ENCODE peak calls at places on chromosomes 1 and 21, in ten cellular contexts. V is OCI-LY7, D is choroid plexus epithelial cell, A is pancreas, N is neural crest cell, Z is cardiac muscle cell, Q is foreskin fibroblast, B is brain microvascular endothelial cell, L is Panc1, Y is heart right ventricle. J is an unnamed sample.

GRCh38 chr1:149848811-149849210 is 50.6 kb upstream of the BOLA1 start:
- DNase-seq in D (no peak), L (no peak), N (peak; percentile 0), Y (peak; percentile 0), B (no peak), V (peak; percentile 55), Q (no peak), Z (no peak), A (no peak), J (no peak)

GRCh38 chr1:42931108-42931539 is 27.5 kb downstream of the SLC2A1 start:
- DNase-seq in B (no peak), Q (no peak), L (no peak), A (no peak), N (no peak), D (peak; percentile 66), Z (peak; percentile 48), V (peak; percentile 64), Y (no peak), J (no peak)

GRCh38 chr21:34360488-34361241 is 3.1 kb upstream of the KCNE2 start:
- DNase-seq in B (no peak), A (no peak), N (no peak), Y (no peak), V (peak; percentile 50), L (no peak), Q (no peak), Z (no peak), D (no peak), J (no peak)

GRCh38 chr1:2003564-2004131 is at the start of gene CFAP74:
- DNase-seq in Q (no peak), D (peak; percentile 60), N (peak; percentile 85), V (no peak), L (no peak), Y (peak; percentile 30), A (no peak), B (peak; percentile 17), Z (peak; percentile 83), J (peak; percentile 53)

GRCh38 chr1:161981735-161982525 is 41.7 kb downstream of the OLFML2B start:
- DNase-seq in Y (no peak), D (no peak), Q (no peak), Z (no peak), N (no peak), V (no peak), A (no peak), L (no peak), B (no peak), J (no peak)

GRCh38 chr21:18913914-18914313 is 510.3 kb upstream of the TMPRSS15 start:
- DNase-seq in L (no peak), Y (no peak), B (no peak), A (no peak), V (no peak), N (no peak), D (no peak), Z (no peak), Q (no peak), J (no peak)

GRCh38 chr1:25889470-25889869 is 14.0 kb upstream of the PAQR7 start:
- DNase-seq in N (no peak), B (peak; percentile 4), L (no peak), V (no peak), A (no peak), Q (no peak), Y (no peak), Z (no peak), D (peak; percentile 61), J (no peak)

GRCh38 chr1:162562452-162562828 is 918 bp downstream of the UAP1 start:
- DNase-seq in D (peak; percentile 66), Z (peak; percentile 72), N (no peak), Y (no peak), A (no peak), Q (peak; percentile 58), L (peak; percentile 62), B (no peak), V (no peak), J (no peak)

GRCh38 chr1:19606817-19607706 is 37.0 kb upstream of the NBL1 start:
- DNase-seq in V (no peak), Q (no peak), Y (no peak), D (no peak), Z (no peak), L (no peak), N (no peak), B (no peak), A (no peak), J (no peak)

GRCh38 chr1:204612326-204612725 is 73.2 kb downstream of the LRRN2 start:
- DNase-seq in Y (no peak), Q (no peak), L (no peak), A (no peak), D (no peak), Z (no peak), B (no peak), V (no peak), N (no peak), J (no peak)

GRCh38 chr1:184504695-184505338 is 118.0 kb downstream of the C1orf21 start:
- DNase-seq in Q (no peak), Y (no peak), V (no peak), A (no peak), L (no peak), D (no peak), B (no peak), N (no peak), Z (no peak), J (no peak)

GRCh38 chr1:17831619-17832018 is 76.5 kb downstream of the ACTL8 start:
- DNase-seq in V (peak; percentile 20), B (peak; percentile 48), Q (peak; percentile 17), A (no peak), N (peak; percentile 50), L (no peak), Y (peak; percentile 33), Z (peak; percentile 78), D (peak; percentile 74), J (peak; percentile 31)

GRCh38 chr1:192889082-192889481 is 80.2 kb downstream of the RGS2 start:
- DNase-seq in D (no peak), V (no peak), Q (no peak), N (no peak), L (no peak), Y (no peak), A (no peak), Z (no peak), B (no peak), J (no peak)

GRCh38 chr1:108050134-108050533 is 85.2 kb upstream of the VAV3 start:
- DNase-seq in A (no peak), L (no peak), N (no peak), V (no peak), Z (no peak), B (no peak), Y (peak; percentile 14), D (no peak), Q (no peak), J (no peak)

DNA sequence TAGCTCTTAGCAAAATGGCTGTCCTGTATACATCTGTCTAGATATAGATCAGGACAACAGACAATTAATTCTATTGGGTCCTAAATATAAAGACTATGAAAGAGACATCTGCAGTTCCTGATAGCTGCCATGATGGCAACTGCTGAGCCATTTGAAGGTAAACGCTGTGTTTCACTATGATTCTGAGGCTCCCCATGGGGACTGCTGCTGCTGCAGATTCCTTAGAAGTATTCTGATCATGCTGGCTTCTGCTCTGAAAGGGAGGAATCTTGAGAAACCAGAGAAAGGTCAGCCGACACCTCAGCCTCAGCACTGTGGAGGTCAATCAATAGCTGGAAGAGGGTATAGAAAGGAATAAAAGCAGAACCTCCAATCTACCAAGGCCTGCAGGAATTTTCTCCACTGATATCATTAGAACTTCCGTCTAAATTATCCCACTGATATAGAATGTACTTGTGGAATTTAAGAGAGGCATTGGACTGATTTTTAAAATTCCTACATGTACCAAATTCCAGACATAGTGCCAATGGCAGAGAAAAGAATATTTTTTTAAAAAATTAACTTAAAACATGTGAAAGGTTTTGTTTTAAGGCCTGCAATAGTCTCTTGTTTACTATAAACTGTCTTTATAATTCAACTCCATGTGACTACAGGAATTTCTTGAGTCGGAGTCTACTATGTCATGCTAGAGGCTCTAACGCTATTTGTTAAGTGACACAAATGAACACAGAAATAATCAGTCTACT is 53.2 kb downstream of the DDAH1 start:
- DNase-seq in L (no peak), Q (no peak), Y (no peak), B (no peak), Z (no peak), A (no peak), V (no peak), D (peak; percentile 41), N (no peak), J (no peak)
- TF ChIP-seq CTCF in L (no peak), Q (no peak), Y (no peak), B (no peak), Z (no peak), A (no peak), V (no peak), D (no peak), N (no peak), J (no peak)

DNA sequence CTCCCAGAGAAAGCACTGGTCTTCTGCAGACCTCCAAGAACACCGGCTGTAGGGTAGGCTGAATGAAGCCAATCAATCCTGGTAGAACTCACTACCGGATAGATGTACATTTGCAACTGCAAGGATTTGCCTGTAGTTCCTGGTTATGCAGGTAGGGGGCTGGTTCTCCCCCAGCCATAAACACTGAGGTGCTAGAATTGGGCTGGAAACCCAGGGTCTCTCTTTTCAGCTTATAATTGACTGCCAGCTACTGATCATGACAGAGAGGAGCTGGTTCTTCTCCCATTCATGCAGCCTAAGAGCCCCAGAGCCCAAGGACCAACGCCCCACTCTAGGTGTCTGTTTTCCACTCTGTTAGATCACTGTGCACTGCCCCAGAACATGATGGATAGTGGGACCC is 21.5 kb upstream of the MTARC2 start:
- DNase-seq in B (no peak), Y (no peak), Q (no peak), Z (no peak), D (no peak), N (no peak), V (no peak), L (no peak), A (no peak), J (no peak)
- TF ChIP-seq CTCF in B (peak; percentile 51), Y (peak; percentile 23), Q (no peak), Z (peak; percentile 34), D (peak; percentile 34), N (peak; percentile 36), V (peak; percentile 48), L (peak; percentile 34), A (no peak), J (peak; percentile 48)

DNA sequence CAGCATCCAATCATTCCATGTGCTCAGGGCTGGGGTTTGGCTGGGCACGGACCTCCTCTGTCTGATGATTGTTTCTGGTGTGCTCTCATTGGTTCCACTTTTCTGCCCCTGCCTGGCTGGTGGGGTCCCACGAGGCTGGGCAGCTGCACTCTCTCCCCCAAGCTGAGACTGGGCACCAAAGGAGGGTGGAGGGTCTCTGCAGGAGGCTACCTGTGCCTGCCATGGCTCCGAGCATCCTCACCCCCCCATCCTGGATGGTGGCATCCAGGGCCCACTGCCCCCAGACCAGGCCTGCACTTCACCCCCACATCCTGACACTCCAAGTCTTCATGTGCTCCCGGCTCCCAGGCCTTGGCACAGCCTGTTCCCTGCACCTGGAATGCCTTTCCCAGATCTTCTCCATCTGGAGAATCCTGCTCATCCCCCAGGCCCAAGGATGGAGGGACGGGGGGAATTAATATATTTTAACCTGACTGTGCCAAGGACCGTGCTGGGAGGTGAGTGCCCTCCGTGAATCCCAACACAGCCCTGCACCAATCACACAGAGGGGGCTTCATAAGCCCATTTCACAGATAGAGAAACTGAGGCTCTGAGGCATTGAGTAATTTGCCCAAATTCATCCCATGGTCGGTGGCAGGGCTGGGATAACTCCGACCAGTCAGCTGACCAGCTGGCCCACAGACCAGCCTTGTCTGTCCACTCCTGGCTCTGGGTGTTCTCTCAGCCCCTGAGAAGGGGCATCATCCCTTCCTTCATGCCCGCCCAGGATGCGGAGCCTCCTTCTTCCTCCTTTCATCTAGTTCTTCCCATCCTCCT is 403.4 kb downstream of the MATN1 start:
- DNase-seq in L (no peak), B (no peak), V (no peak), N (no peak), Y (no peak), Z (no peak), D (no peak), Q (no peak), A (no peak), J (peak; percentile 31)
- TF ChIP-seq CTCF in L (no peak), B (no peak), V (no peak), N (no peak), Y (no peak), Z (no peak), D (no peak), Q (no peak), A (no peak), J (no peak)

GRCh38 chr21:37564341-37564923 is 197.9 kb downstream of the DYRK1A start:
- DNase-seq in D (peak; percentile 98), Y (peak; percentile 80), N (no peak), V (no peak), Z (peak; percentile 97), A (peak; percentile 76), Q (peak; percentile 99), L (peak; percentile 91), B (peak; percentile 99), J (no peak)
- TF ChIP-seq CTCF in D (peak; percentile 6), Y (no peak), N (no peak), V (no peak), Z (no peak), A (no peak), Q (no peak), L (peak; percentile 11), B (peak; percentile 6), J (no peak)